ENCODE peak calls at places on chromosomes 7 and 10, in six cellular contexts. One of them, this sample, is unnamed.

GRCh38 chr7:19519443-19519977 is 189.3 kb downstream of the POLR1F start:
- DNase-seq in A549: no peak
- DNase-seq in IMR-90: no peak
- DNase-seq in K562: no peak
- DNase-seq in HepG2: no peak
- DNase-seq in GM12878: no peak
- DNase-seq in this sample: no peak

GRCh38 chr10:18229839-18230238 is 89.6 kb downstream of the CACNB2 start:
- DNase-seq in A549: no peak
- DNase-seq in IMR-90: peak; percentile 68
- DNase-seq in K562: no peak
- DNase-seq in HepG2: no peak
- DNase-seq in GM12878: no peak
- DNase-seq in this sample: no peak

GRCh38 chr7:76303829-76304505 is 1.5 kb downstream of the HSPB1 start:
- DNase-seq in A549: peak; percentile 58
- DNase-seq in IMR-90: peak; percentile 50
- DNase-seq in K562: no peak
- DNase-seq in HepG2: peak; percentile 43
- DNase-seq in GM12878: no peak
- DNase-seq in this sample: no peak

GRCh38 chr10:72834183-72834825 is 59.2 kb upstream of the OIT3 start:
- DNase-seq in A549: peak; percentile 76
- DNase-seq in IMR-90: peak; percentile 76
- DNase-seq in K562: peak; percentile 17
- DNase-seq in HepG2: peak; percentile 53
- DNase-seq in GM12878: peak; percentile 28
- DNase-seq in this sample: peak; percentile 57

GRCh38 chr7:75690121-75690523 is 48.6 kb downstream of the HIP1 start:
- DNase-seq in A549: no peak
- DNase-seq in IMR-90: no peak
- DNase-seq in K562: no peak
- DNase-seq in HepG2: no peak
- DNase-seq in GM12878: peak; percentile 13
- DNase-seq in this sample: no peak

GRCh38 chr10:112278871-112279270 is 4.3 kb upstream of the TECTB start:
- DNase-seq in A549: no peak
- DNase-seq in IMR-90: no peak
- DNase-seq in K562: no peak
- DNase-seq in HepG2: no peak
- DNase-seq in GM12878: no peak
- DNase-seq in this sample: no peak

GRCh38 chr10:110618206-110618605 is 25.9 kb upstream of the RBM20 start:
- DNase-seq in A549: no peak
- DNase-seq in IMR-90: no peak
- DNase-seq in K562: no peak
- DNase-seq in HepG2: no peak
- DNase-seq in GM12878: no peak
- DNase-seq in this sample: no peak

GRCh38 chr7:66921918-66922486 is 977 bp downstream of the TMEM248 start:
- DNase-seq in A549: no peak
- DNase-seq in IMR-90: no peak
- DNase-seq in K562: peak; percentile 67
- DNase-seq in HepG2: peak; percentile 30
- DNase-seq in GM12878: peak; percentile 13
- DNase-seq in this sample: peak; percentile 40

GRCh38 chr7:36790280-36790679 is 66.0 kb upstream of the AOAH start:
- DNase-seq in A549: no peak
- DNase-seq in IMR-90: no peak
- DNase-seq in K562: no peak
- DNase-seq in HepG2: no peak
- DNase-seq in GM12878: no peak
- DNase-seq in this sample: peak; percentile 41

GRCh38 chr10:79179404-79180309 is 110.9 kb downstream of the ZMIZ1 start:
- DNase-seq in A549: no peak
- DNase-seq in IMR-90: no peak
- DNase-seq in K562: peak; percentile 65
- DNase-seq in HepG2: no peak
- DNase-seq in GM12878: no peak
- DNase-seq in this sample: peak; percentile 92

GRCh38 chr7:19107392-19108147 is 9.9 kb downstream of the TWIST1 start:
- DNase-seq in A549: no peak
- DNase-seq in IMR-90: peak; percentile 68
- DNase-seq in K562: no peak
- DNase-seq in HepG2: no peak
- DNase-seq in GM12878: no peak
- DNase-seq in this sample: peak; percentile 77

GRCh38 chr7:32043688-32044087 is 26.5 kb downstream of the PDE1C start:
- DNase-seq in A549: peak; percentile 95
- DNase-seq in IMR-90: peak; percentile 83
- DNase-seq in K562: no peak
- DNase-seq in HepG2: no peak
- DNase-seq in GM12878: no peak
- DNase-seq in this sample: no peak

GRCh38 chr7:138746073-138746472 is 44.9 kb upstream of the SVOPL start:
- DNase-seq in A549: no peak
- DNase-seq in IMR-90: no peak
- DNase-seq in K562: no peak
- DNase-seq in HepG2: no peak
- DNase-seq in GM12878: no peak
- DNase-seq in this sample: no peak

DNA sequence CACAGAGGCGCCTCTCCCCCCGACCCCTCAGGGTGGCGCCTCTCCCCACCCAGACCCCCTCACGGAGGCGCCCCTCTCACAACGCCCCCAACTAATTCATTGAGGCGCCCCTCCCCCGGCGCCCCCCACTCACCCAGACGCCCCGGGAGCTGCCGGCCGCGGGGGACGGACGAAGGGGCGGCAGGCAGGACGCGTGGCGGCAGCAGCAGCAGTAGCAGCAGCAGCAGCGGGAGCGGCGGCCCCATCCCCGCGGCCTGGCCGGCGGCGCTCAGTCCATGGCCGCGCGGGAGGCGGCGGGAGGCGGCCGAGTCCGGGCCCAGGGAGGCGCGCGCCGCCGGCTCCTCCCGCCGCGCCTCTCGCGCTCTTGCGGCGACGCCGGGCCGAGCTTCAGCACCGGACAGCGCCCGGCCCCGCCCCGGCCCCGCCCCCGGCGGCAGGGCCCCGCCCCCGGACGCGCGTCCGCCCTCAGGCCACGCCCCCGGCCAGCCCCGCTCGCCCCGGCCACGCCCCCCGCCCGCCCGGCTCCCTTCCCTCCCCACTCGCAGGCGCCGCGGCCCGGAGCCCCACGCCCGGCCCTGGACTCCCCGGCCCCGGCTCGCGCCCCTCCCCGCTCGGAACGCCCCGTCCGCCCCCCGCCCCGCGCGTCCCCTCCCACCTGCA is at the start of gene PTPRN2:
- DNase-seq in A549: peak; percentile 47
- DNase-seq in IMR-90: peak; percentile 42
- DNase-seq in K562: peak; percentile 100
- DNase-seq in HepG2: no peak
- DNase-seq in GM12878: no peak
- DNase-seq in this sample: peak; percentile 100
- TF ChIP-seq SMC3 in A549: no peak
- TF ChIP-seq SMC3 in IMR-90: no peak
- TF ChIP-seq SMC3 in K562: peak; percentile 22
- TF ChIP-seq SMC3 in HepG2: no peak
- TF ChIP-seq SMC3 in GM12878: no peak
- TF ChIP-seq SMC3 in this sample: no peak

GRCh38 chr10:97336446-97336845 is 1.9 kb upstream of the FRAT2 start:
- DNase-seq in A549: no peak
- DNase-seq in IMR-90: peak; percentile 13
- DNase-seq in K562: no peak
- DNase-seq in HepG2: no peak
- DNase-seq in GM12878: no peak
- DNase-seq in this sample: no peak
- TF ChIP-seq SMC3 in A549: no peak
- TF ChIP-seq SMC3 in IMR-90: no peak
- TF ChIP-seq SMC3 in K562: no peak
- TF ChIP-seq SMC3 in HepG2: no peak
- TF ChIP-seq SMC3 in GM12878: no peak
- TF ChIP-seq SMC3 in this sample: no peak

GRCh38 chr10:98410759-98411158 is 4.2 kb downstream of the PYROXD2 start:
- DNase-seq in A549: no peak
- DNase-seq in IMR-90: no peak
- DNase-seq in K562: no peak
- DNase-seq in HepG2: no peak
- DNase-seq in GM12878: no peak
- DNase-seq in this sample: no peak

GRCh38 chr10:98408799-98409198 is 6.2 kb downstream of the PYROXD2 start:
- DNase-seq in A549: no peak
- DNase-seq in IMR-90: no peak
- DNase-seq in K562: no peak
- DNase-seq in HepG2: no peak
- DNase-seq in GM12878: no peak
- DNase-seq in this sample: no peak

GRCh38 chr10:98411768-98412167 is 3.2 kb downstream of the PYROXD2 start:
- DNase-seq in A549: no peak
- DNase-seq in IMR-90: peak; percentile 61
- DNase-seq in K562: no peak
- DNase-seq in HepG2: no peak
- DNase-seq in GM12878: no peak
- DNase-seq in this sample: no peak

GRCh38 chr10:98411166-98411565 is 3.8 kb downstream of the PYROXD2 start:
- DNase-seq in A549: no peak
- DNase-seq in IMR-90: no peak
- DNase-seq in K562: no peak
- DNase-seq in HepG2: no peak
- DNase-seq in GM12878: no peak
- DNase-seq in this sample: no peak

GRCh38 chr10:98410135-98410743 is 4.7 kb downstream of the PYROXD2 start:
- DNase-seq in A549: no peak
- DNase-seq in IMR-90: no peak
- DNase-seq in K562: no peak
- DNase-seq in HepG2: no peak
- DNase-seq in GM12878: no peak
- DNase-seq in this sample: no peak
- TF ChIP-seq SMC3 in A549: no peak
- TF ChIP-seq SMC3 in IMR-90: no peak
- TF ChIP-seq SMC3 in K562: no peak
- TF ChIP-seq SMC3 in HepG2: no peak
- TF ChIP-seq SMC3 in GM12878: no peak
- TF ChIP-seq SMC3 in this sample: no peak

GRCh38 chr10:133314911-133315310 is 6.2 kb downstream of the ZNF511 start:
- DNase-seq in A549: no peak
- DNase-seq in IMR-90: no peak
- DNase-seq in K562: no peak
- DNase-seq in HepG2: no peak
- DNase-seq in GM12878: no peak
- DNase-seq in this sample: no peak
- TF ChIP-seq SMC3 in A549: no peak
- TF ChIP-seq SMC3 in IMR-90: no peak
- TF ChIP-seq SMC3 in K562: no peak
- TF ChIP-seq SMC3 in HepG2: no peak
- TF ChIP-seq SMC3 in GM12878: no peak
- TF ChIP-seq SMC3 in this sample: no peak

GRCh38 chr10:31101123-31101522 is 69.5 kb upstream of the ZNF438 start:
- DNase-seq in A549: peak; percentile 53
- DNase-seq in IMR-90: peak; percentile 93
- DNase-seq in K562: no peak
- DNase-seq in HepG2: no peak
- DNase-seq in GM12878: peak; percentile 59
- DNase-seq in this sample: no peak
- TF ChIP-seq SMC3 in A549: no peak
- TF ChIP-seq SMC3 in IMR-90: peak; percentile 12
- TF ChIP-seq SMC3 in K562: no peak
- TF ChIP-seq SMC3 in HepG2: no peak
- TF ChIP-seq SMC3 in GM12878: peak; percentile 12
- TF ChIP-seq SMC3 in this sample: no peak

GRCh38 chr10:30749368-30749767 is 119.8 kb upstream of the LYZL2 start:
- DNase-seq in A549: no peak
- DNase-seq in IMR-90: no peak
- DNase-seq in K562: no peak
- DNase-seq in HepG2: no peak
- DNase-seq in GM12878: no peak
- DNase-seq in this sample: no peak

GRCh38 chr10:30748152-30748845 is 118.7 kb upstream of the LYZL2 start:
- DNase-seq in A549: no peak
- DNase-seq in IMR-90: no peak
- DNase-seq in K562: no peak
- DNase-seq in HepG2: no peak
- DNase-seq in GM12878: no peak
- DNase-seq in this sample: peak; percentile 52

GRCh38 chr10:30752481-30752881 is 122.9 kb upstream of the LYZL2 start:
- DNase-seq in A549: no peak
- DNase-seq in IMR-90: no peak
- DNase-seq in K562: peak; percentile 37
- DNase-seq in HepG2: no peak
- DNase-seq in GM12878: no peak
- DNase-seq in this sample: peak; percentile 63

GRCh38 chr10:30750971-30751677 is 121.6 kb upstream of the LYZL2 start:
- DNase-seq in A549: no peak
- DNase-seq in IMR-90: no peak
- DNase-seq in K562: no peak
- DNase-seq in HepG2: no peak
- DNase-seq in GM12878: peak; percentile 75
- DNase-seq in this sample: no peak

GRCh38 chr10:30751678-30752331 is 122.3 kb upstream of the LYZL2 start:
- DNase-seq in A549: peak; percentile 71
- DNase-seq in IMR-90: peak; percentile 75
- DNase-seq in K562: peak; percentile 24
- DNase-seq in HepG2: no peak
- DNase-seq in GM12878: peak; percentile 32
- DNase-seq in this sample: peak; percentile 67
- TF ChIP-seq SMC3 in A549: peak; percentile 92
- TF ChIP-seq SMC3 in IMR-90: peak; percentile 97
- TF ChIP-seq SMC3 in K562: peak; percentile 7
- TF ChIP-seq SMC3 in HepG2: no peak
- TF ChIP-seq SMC3 in GM12878: peak; percentile 78
- TF ChIP-seq SMC3 in this sample: peak; percentile 74

DNA sequence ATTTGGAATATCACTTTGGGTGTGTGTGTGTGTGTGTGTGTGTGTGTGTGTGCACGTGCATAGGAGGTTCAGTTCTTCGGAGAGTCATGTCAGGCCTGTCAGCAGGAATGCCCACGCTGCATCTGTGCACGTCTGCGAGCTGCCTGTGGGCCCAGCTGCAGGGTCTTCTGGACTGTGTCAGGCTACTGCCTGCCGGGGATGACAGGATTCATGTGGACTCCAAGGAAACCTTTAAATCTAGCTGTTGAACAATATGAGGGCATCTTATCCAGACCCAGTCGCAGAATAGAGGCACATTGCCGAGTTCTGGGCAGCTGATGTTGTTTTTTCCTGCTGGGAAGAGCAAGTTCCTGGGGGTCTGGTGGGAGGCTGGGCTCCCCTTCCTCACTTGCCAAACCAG is 19.0 kb downstream of the AQP1 start:
- DNase-seq in A549: no peak
- DNase-seq in IMR-90: no peak
- DNase-seq in K562: no peak
- DNase-seq in HepG2: no peak
- DNase-seq in GM12878: no peak
- DNase-seq in this sample: peak; percentile 83
- TF ChIP-seq SMC3 in A549: no peak
- TF ChIP-seq SMC3 in IMR-90: no peak
- TF ChIP-seq SMC3 in K562: no peak
- TF ChIP-seq SMC3 in HepG2: no peak
- TF ChIP-seq SMC3 in GM12878: no peak
- TF ChIP-seq SMC3 in this sample: no peak

GRCh38 chr10:53387546-53387945 is 615.0 kb upstream of the MBL2 start:
- DNase-seq in A549: no peak
- DNase-seq in IMR-90: no peak
- DNase-seq in K562: no peak
- DNase-seq in HepG2: no peak
- DNase-seq in GM12878: no peak
- DNase-seq in this sample: no peak
- TF ChIP-seq SMC3 in A549: no peak
- TF ChIP-seq SMC3 in IMR-90: no peak
- TF ChIP-seq SMC3 in K562: no peak
- TF ChIP-seq SMC3 in HepG2: no peak
- TF ChIP-seq SMC3 in GM12878: no peak
- TF ChIP-seq SMC3 in this sample: no peak